ENCODE peak calls at places on chromosomes 6 and 20, in five cellular contexts. S is mesothelial cell of epicardium, R is endothelial cell, H is WTC11, F is DND-41. M is an unnamed sample.

GRCh38 chr6:40876336-40876735 is 162.7 kb downstream of the UNC5CL start:
- DNase-seq in S (no peak), R (no peak), H (no peak), F (no peak), M (no peak)

GRCh38 chr20:50034567-50035170 is 51.9 kb downstream of the SNAI1 start:
- DNase-seq in S (no peak), R (no peak), H (no peak), F (no peak), M (no peak)

GRCh38 chr6:123519191-123519510 is 117.6 kb downstream of the TRDN start:
- DNase-seq in S (no peak), R (no peak), H (no peak), F (no peak), M (no peak)

GRCh38 chr20:38875170-38875993 is 50.8 kb upstream of the FAM83D start:
- DNase-seq in S (no peak), R (peak), H (no peak), F (peak), M (peak)

GRCh38 chr6:156919819-156920379 is 142.7 kb downstream of the ARID1B start:
- DNase-seq in S (no peak), R (no peak), H (no peak), F (no peak), M (no peak)

GRCh38 chr6:34478796-34479195 is 12.9 kb downstream of the PACSIN1 start:
- DNase-seq in S (no peak), R (no peak), H (no peak), F (no peak), M (no peak)

GRCh38 chr20:59829415-59830106 is 103.9 kb downstream of the SYCP2 start:
- DNase-seq in S (no peak), R (no peak), H (no peak), F (no peak), M (no peak)

GRCh38 chr6:44247338-44248302 is 719 bp downstream of the HSP90AB1 start:
- DNase-seq in S (peak), R (peak), H (peak), F (peak), M (peak)

GRCh38 chr6:33781105-33781975 is 7.6 kb downstream of the LEMD2 start:
- DNase-seq in S (no peak), R (peak), H (peak), F (no peak), M (no peak)

GRCh38 chr20:43451400-43451799 is 6.3 kb upstream of the SRSF6 start:
- DNase-seq in S (no peak), R (no peak), H (no peak), F (no peak), M (no peak)

GRCh38 chr6:27608916-27609883 is 136.3 kb upstream of the ZNF184 start:
- DNase-seq in S (no peak), R (peak), H (no peak), F (peak), M (no peak)

GRCh38 chr20:57313230-57313629 is 16.4 kb upstream of the SPO11 start:
- DNase-seq in S (no peak), R (no peak), H (no peak), F (no peak), M (no peak)

GRCh38 chr6:74654296-74654695 is 551.6 kb downstream of the COL12A1 start:
- DNase-seq in S (no peak), R (no peak), H (no peak), F (no peak), M (no peak)

GRCh38 chr6:27290065-27290849 is 21.8 kb downstream of the POM121L2 start:
- DNase-seq in S (no peak), R (peak), H (peak), F (no peak), M (no peak)

GRCh38 chr20:64029293-64030117 is 6.5 kb upstream of the C20orf204 start:
- DNase-seq in S (no peak), R (no peak), H (no peak), F (no peak), M (no peak)

GRCh38 chr6:39997101-39997635 is 62.9 kb upstream of the MOCS1 start:
- DNase-seq in S (no peak), R (no peak), H (no peak), F (no peak), M (no peak)

GRCh38 chr6:7146079-7146828 is 38.5 kb downstream of the RREB1 start:
- DNase-seq in S (no peak), R (no peak), H (no peak), F (peak), M (peak)

GRCh38 chr20:44295995-44296394 is 15.0 kb downstream of the FITM2 start:
- DNase-seq in S (no peak), R (no peak), H (peak), F (no peak), M (no peak)

GRCh38 chr6:40965046-40965445 is 74.0 kb downstream of the UNC5CL start:
- DNase-seq in S (no peak), R (no peak), H (no peak), F (no peak), M (no peak)

GRCh38 chr6:150667977-150668716 is 68.5 kb downstream of the PLEKHG1 start:
- DNase-seq in S (peak), R (peak), H (no peak), F (no peak), M (no peak)

GRCh38 chr6:151870375-151870774 is 62.9 kb downstream of the ESR1 start:
- DNase-seq in S (no peak), R (no peak), H (no peak), F (no peak), M (no peak)

GRCh38 chr6:135144678-135145508 is 36.2 kb upstream of the MYB start:
- DNase-seq in S (no peak), R (peak), H (no peak), F (peak), M (peak)

GRCh38 chr20:33351696-33352095 is 49.6 kb downstream of the CDK5RAP1 start:
- DNase-seq in S (no peak), R (no peak), H (no peak), F (no peak), M (no peak)

GRCh38 chr6:71537717-71538116 is 249.1 kb downstream of the OGFRL1 start:
- DNase-seq in S (no peak), R (no peak), H (no peak), F (no peak), M (no peak)

GRCh38 chr6:16514249-16514648 is 247.0 kb downstream of the ATXN1 start:
- DNase-seq in S (no peak), R (peak), H (no peak), F (no peak), M (peak)

GRCh38 chr6:127518212-127518709 is 874 bp downstream of the MTCL3 start:
- DNase-seq in S (no peak), R (no peak), H (no peak), F (no peak), M (no peak)

GRCh38 chr20:8361008-8361652 is 229.1 kb downstream of the PLCB1 start:
- DNase-seq in S (no peak), R (no peak), H (no peak), F (no peak), M (peak)

GRCh38 chr6:27866370-27867050 is 45.7 kb downstream of the OR2B2 start:
- DNase-seq in S (peak), R (no peak), H (no peak), F (peak), M (peak)

GRCh38 chr6:151387581-151387980 is 3.8 kb downstream of the ZBTB2 start:
- DNase-seq in S (no peak), R (no peak), H (no peak), F (no peak), M (no peak)

GRCh38 chr20:34068001-34068400 is 44.0 kb downstream of the EIF2S2 start:
- DNase-seq in S (no peak), R (no peak), H (no peak), F (no peak), M (no peak)

GRCh38 chr20:45049438-45049837 is 51.5 kb downstream of the KCNS1 start:
- DNase-seq in S (no peak), R (no peak), H (no peak), F (no peak), M (no peak)

GRCh38 chr6:120384671-120385070 is 949.6 kb downstream of the TBC1D32 start:
- DNase-seq in S (no peak), R (no peak), H (no peak), F (no peak), M (no peak)

GRCh38 chr6:167225903-167226508 is 65.1 kb upstream of the UNC93A start:
- DNase-seq in S (no peak), R (no peak), H (no peak), F (no peak), M (no peak)

GRCh38 chr20:46286977-46287376 is 21.3 kb downstream of the CDH22 start:
- DNase-seq in S (no peak), R (no peak), H (no peak), F (no peak), M (no peak)

GRCh38 chr6:127841811-127842210 is 59.0 kb downstream of the THEMIS start:
- DNase-seq in S (no peak), R (no peak), H (no peak), F (no peak), M (no peak)

GRCh38 chr6:88662163-88662580 is 301.2 kb downstream of the RNGTT start:
- DNase-seq in S (no peak), R (no peak), H (no peak), F (no peak), M (no peak)

GRCh38 chr6:28988536-28989415 is 16.3 kb downstream of the ZNF311 start:
- DNase-seq in S (peak), R (peak), H (peak), F (no peak), M (peak)
- TF ChIP-seq CTCF in S (peak), R (peak), H (peak), F (no peak), M (peak)

GRCh38 chr6:45724511-45724910 is 291.1 kb downstream of the CLIC5 start:
- DNase-seq in S (peak), R (no peak), H (no peak), F (no peak), M (no peak)

GRCh38 chr6:45718901-45719300 is 296.8 kb downstream of the CLIC5 start:
- DNase-seq in S (no peak), R (no peak), H (no peak), F (no peak), M (no peak)

GRCh38 chr6:45722876-45723275 is 292.8 kb downstream of the CLIC5 start:
- DNase-seq in S (no peak), R (no peak), H (no peak), F (no peak), M (no peak)

GRCh38 chr6:45724027-45724426 is 291.6 kb downstream of the CLIC5 start:
- DNase-seq in S (no peak), R (no peak), H (no peak), F (no peak), M (no peak)

DNA sequence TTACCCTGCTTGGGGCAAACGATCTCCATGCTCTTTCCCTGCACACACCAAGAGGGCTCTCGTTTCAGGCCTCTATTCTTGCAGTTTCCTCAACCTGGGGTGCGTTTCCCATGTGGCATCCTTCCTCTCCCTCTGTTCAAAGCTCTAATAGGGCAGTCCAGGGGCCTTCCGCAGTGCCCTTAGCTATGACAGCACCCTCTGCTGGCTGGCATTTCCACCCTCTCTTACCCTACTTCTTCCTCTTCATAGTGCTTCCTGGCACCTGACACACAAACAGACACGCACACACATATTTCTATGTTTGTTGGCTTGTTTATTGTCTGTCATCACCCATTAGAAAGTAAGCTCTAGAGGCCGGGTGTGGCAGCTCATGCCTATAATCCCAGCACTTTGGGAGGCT is 294.0 kb downstream of the CLIC5 start:
- DNase-seq in S (no peak), R (no peak), H (peak), F (no peak), M (no peak)
- TF ChIP-seq CTCF in S (no peak), R (no peak), H (no peak), F (peak), M (no peak)

GRCh38 chr6:10403385-10404106 is 11.3 kb downstream of the TFAP2A start:
- DNase-seq in S (no peak), R (no peak), H (no peak), F (no peak), M (no peak)
- TF ChIP-seq CTCF in S (no peak), R (no peak), H (no peak), F (no peak), M (no peak)

GRCh38 chr6:118297821-118298220 is 250.3 kb upstream of the PLN start:
- DNase-seq in S (no peak), R (no peak), H (no peak), F (no peak), M (no peak)
- TF ChIP-seq CTCF in S (no peak), R (no peak), H (no peak), F (no peak), M (no peak)

GRCh38 chr6:148628251-148628650 is 118.6 kb upstream of the UST start:
- DNase-seq in S (no peak), R (no peak), H (no peak), F (no peak), M (no peak)

GRCh38 chr6:148619891-148620290 is 126.9 kb upstream of the UST start:
- DNase-seq in S (no peak), R (no peak), H (no peak), F (no peak), M (no peak)

GRCh38 chr6:148620579-148621298 is 126.1 kb upstream of the UST start:
- DNase-seq in S (no peak), R (no peak), H (no peak), F (no peak), M (no peak)

GRCh38 chr6:148629197-148629909 is 117.5 kb upstream of the UST start:
- DNase-seq in S (no peak), R (no peak), H (no peak), F (no peak), M (no peak)

DNA sequence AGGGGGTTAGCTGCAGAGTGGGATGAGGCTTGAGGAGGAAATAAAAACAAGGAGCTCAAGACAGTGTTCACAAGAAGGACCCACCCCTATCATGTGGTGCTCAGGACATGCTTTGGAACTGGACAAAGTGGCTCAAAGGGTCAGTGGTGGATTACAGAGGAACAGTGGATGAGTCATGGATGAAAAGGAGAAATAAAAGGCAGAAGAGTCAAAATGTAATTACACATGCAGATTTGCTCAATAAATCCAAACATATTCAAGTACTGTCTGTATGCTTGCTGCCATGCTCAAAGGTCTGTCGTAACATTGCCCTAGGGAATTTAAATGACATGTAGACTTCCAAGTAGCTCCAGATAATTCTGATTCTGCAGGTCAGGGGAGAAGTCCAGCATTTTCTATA is 122.8 kb upstream of the UST start:
- DNase-seq in S (no peak), R (no peak), H (no peak), F (no peak), M (no peak)
- TF ChIP-seq CTCF in S (no peak), R (no peak), H (no peak), F (no peak), M (no peak)

GRCh38 chr6:312704-313485 is 20.6 kb downstream of the DUSP22 start:
- DNase-seq in S (no peak), R (no peak), H (no peak), F (no peak), M (no peak)
- TF ChIP-seq CTCF in S (no peak), R (no peak), H (no peak), F (no peak), M (no peak)

GRCh38 chr20:1422756-1423155 is 29.9 kb upstream of the FKBP1A start:
- DNase-seq in S (no peak), R (no peak), H (no peak), F (no peak), M (no peak)

GRCh38 chr20:1426231-1426849 is 33.5 kb upstream of the FKBP1A start:
- DNase-seq in S (no peak), R (no peak), H (no peak), F (no peak), M (no peak)

GRCh38 chr20:1423206-1423605 is 30.4 kb upstream of the FKBP1A start:
- DNase-seq in S (no peak), R (no peak), H (no peak), F (no peak), M (no peak)

GRCh38 chr20:1424336-1424735 is 31.5 kb upstream of the FKBP1A start:
- DNase-seq in S (no peak), R (no peak), H (no peak), F (no peak), M (no peak)

GRCh38 chr20:1423625-1424106 is 30.8 kb upstream of the FKBP1A start:
- DNase-seq in S (no peak), R (peak), H (peak), F (peak), M (peak)
- TF ChIP-seq CTCF in S (no peak), R (no peak), H (no peak), F (peak), M (no peak)

DNA sequence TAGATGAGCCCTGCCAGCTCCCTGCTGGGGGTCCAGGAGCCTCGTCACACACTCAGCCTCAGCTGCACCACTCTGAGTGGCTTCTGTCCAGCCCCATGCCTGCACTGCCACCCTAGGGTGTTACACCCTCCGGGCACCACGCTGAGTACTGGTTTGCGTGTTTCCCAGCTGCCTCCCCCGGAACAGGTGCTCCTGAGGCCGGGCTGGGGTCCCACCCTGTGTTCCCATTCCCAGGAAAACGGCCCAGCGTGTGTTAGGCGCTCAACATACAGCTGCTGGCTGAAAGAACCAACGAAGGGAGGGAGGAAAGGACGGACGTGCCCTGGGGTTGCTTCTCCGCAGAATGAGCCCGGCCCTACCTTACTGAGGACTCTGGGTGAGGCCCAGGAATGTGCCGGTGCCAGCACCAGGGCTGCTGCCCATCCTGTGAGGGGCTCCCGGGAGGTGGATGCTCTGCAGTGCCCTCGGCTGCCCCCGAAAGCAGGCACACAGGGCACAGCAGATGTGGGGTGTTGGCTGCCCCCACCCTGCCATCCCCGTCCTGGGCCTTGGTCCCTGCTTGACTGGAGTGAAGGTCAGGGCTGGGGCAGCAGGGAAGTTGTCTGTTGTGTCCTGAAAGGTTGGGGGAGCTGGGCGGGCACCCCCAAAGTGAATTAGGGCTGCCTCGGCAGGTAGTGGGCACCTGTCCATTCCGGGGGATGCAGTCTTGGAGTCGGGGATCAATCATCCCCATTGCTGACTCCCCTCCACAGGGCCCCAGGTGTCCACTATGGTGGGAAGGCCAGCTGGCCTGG is 16.3 kb downstream of the LAMA5 start:
- DNase-seq in S (no peak), R (no peak), H (no peak), F (no peak), M (no peak)
- TF ChIP-seq CTCF in S (no peak), R (no peak), H (no peak), F (no peak), M (no peak)

GRCh38 chr20:2918096-2919049 is 45.1 kb downstream of the PTPRA start:
- DNase-seq in S (no peak), R (no peak), H (no peak), F (no peak), M (no peak)

GRCh38 chr20:2909953-2910352 is 36.7 kb downstream of the PTPRA start:
- DNase-seq in S (no peak), R (no peak), H (no peak), F (no peak), M (no peak)

GRCh38 chr20:2911200-2911599 is 37.9 kb downstream of the PTPRA start:
- DNase-seq in S (no peak), R (no peak), H (no peak), F (no peak), M (no peak)

GRCh38 chr20:2917266-2917665 is 44.0 kb downstream of the PTPRA start:
- DNase-seq in S (no peak), R (no peak), H (no peak), F (no peak), M (no peak)

GRCh38 chr20:2914160-2914559 is 40.9 kb downstream of the PTPRA start:
- DNase-seq in S (no peak), R (no peak), H (no peak), F (no peak), M (no peak)
- TF ChIP-seq CTCF in S (no peak), R (no peak), H (no peak), F (peak), M (no peak)